ENCODE peak calls at places on chromosomes 5 and 9, in five cellular contexts. G, Q, K, Z and I are unnamed samples.

GRCh38 chr5:153598099-153598498 is 107.6 kb downstream of the GRIA1 start:
- DNase-seq in G (no peak), Q (no peak), K (no peak), Z (no peak), I (no peak)

GRCh38 chr9:134434896-134435506 is 108.7 kb downstream of the RXRA start:
- DNase-seq in G (peak; percentile 99), Q (peak; percentile 97), K (peak; percentile 96), Z (peak; percentile 91), I (peak; percentile 63)

GRCh38 chr5:78587775-78588291 is 60.7 kb downstream of the LHFPL2 start:
- DNase-seq in G (peak; percentile 78), Q (no peak), K (no peak), Z (no peak), I (no peak)

GRCh38 chr5:158754018-158754514 is 345.6 kb downstream of the EBF1 start:
- DNase-seq in G (peak; percentile 60), Q (no peak), K (no peak), Z (peak; percentile 80), I (no peak)

GRCh38 chr5:172648008-172648359 is 6.9 kb downstream of the NEURL1B start:
- DNase-seq in G (no peak), Q (no peak), K (no peak), Z (no peak), I (peak; percentile 55)

GRCh38 chr5:50969207-50970145 is 303.0 kb downstream of the PARP8 start:
- DNase-seq in G (no peak), Q (no peak), K (no peak), Z (no peak), I (no peak)

GRCh38 chr5:38783011-38783551 is 62.7 kb upstream of the OSMR start:
- DNase-seq in G (peak; percentile 94), Q (no peak), K (no peak), Z (peak; percentile 93), I (no peak)

GRCh38 chr9:122263699-122264349 is 816 bp downstream of the RBM18 start:
- DNase-seq in G (peak; percentile 27), Q (no peak), K (no peak), Z (no peak), I (no peak)

GRCh38 chr5:8340261-8340660 is 471.3 kb downstream of the MTRR start:
- DNase-seq in G (peak; percentile 10), Q (no peak), K (no peak), Z (no peak), I (no peak)

GRCh38 chr5:145540375-145540774 is 294.8 kb downstream of the PRELID2 start:
- DNase-seq in G (no peak), Q (no peak), K (no peak), Z (peak; percentile 8), I (no peak)

GRCh38 chr9:127112056-127112455 is 10.4 kb downstream of the ANGPTL2 start:
- DNase-seq in G (peak; percentile 23), Q (peak; percentile 63), K (no peak), Z (no peak), I (no peak)

GRCh38 chr5:169637856-169638190 is 748 bp downstream of the DOCK2 start:
- DNase-seq in G (no peak), Q (peak; percentile 25), K (no peak), Z (no peak), I (no peak)

GRCh38 chr5:14208071-14209021 is 65.2 kb downstream of the TRIO start:
- DNase-seq in G (peak; percentile 75), Q (no peak), K (no peak), Z (peak; percentile 79), I (peak; percentile 63)

GRCh38 chr5:31755299-31756053 is 116.5 kb downstream of the PDZD2 start:
- DNase-seq in G (no peak), Q (no peak), K (no peak), Z (no peak), I (no peak)

GRCh38 chr9:102867488-102867887 is 127.6 kb upstream of the CYLC2 start:
- DNase-seq in G (no peak), Q (no peak), K (no peak), Z (peak; percentile 87), I (peak; percentile 54)

GRCh38 chr9:127418037-127418471 is 6.1 kb upstream of the ZNF79 start:
- DNase-seq in G (peak; percentile 12), Q (no peak), K (no peak), Z (no peak), I (peak; percentile 84)

GRCh38 chr5:84445049-84445685 is 60.5 kb upstream of the EDIL3 start:
- DNase-seq in G (no peak), Q (no peak), K (no peak), Z (no peak), I (no peak)

GRCh38 chr5:155532621-155533314 is 519.2 kb downstream of the KIF4B start:
- DNase-seq in G (no peak), Q (no peak), K (no peak), Z (no peak), I (no peak)

GRCh38 chr9:91042541-91042940 is 240.9 kb downstream of the SYK start:
- DNase-seq in G (no peak), Q (no peak), K (no peak), Z (no peak), I (no peak)

GRCh38 chr9:79651251-79651795 is 79.6 kb downstream of the TLE4 start:
- DNase-seq in G (peak; percentile 7), Q (no peak), K (no peak), Z (no peak), I (no peak)

GRCh38 chr5:178381921-178382688 is 149.5 kb upstream of the PHYKPL start:
- DNase-seq in G (no peak), Q (no peak), K (no peak), Z (no peak), I (no peak)

GRCh38 chr5:57383093-57383861 is 99.3 kb downstream of the ACTBL2 start:
- DNase-seq in G (peak; percentile 90), Q (no peak), K (no peak), Z (peak; percentile 93), I (peak; percentile 76)

GRCh38 chr9:37964740-37965081 is 60.8 kb upstream of the SLC25A51 start:
- DNase-seq in G (no peak), Q (no peak), K (no peak), Z (no peak), I (no peak)

GRCh38 chr9:89815903-89816573 is 211.2 kb downstream of the GADD45G start:
- DNase-seq in G (no peak), Q (peak; percentile 72), K (no peak), Z (no peak), I (no peak)

GRCh38 chr5:167920589-167920988 is 370.9 kb upstream of the WWC1 start:
- DNase-seq in G (no peak), Q (no peak), K (no peak), Z (no peak), I (no peak)

GRCh38 chr9:122056484-122056883 is 36.6 kb downstream of the TTLL11 start:
- DNase-seq in G (no peak), Q (no peak), K (no peak), Z (no peak), I (peak; percentile 67)

GRCh38 chr9:93053781-93054331 is 4.6 kb upstream of the SUSD3 start:
- DNase-seq in G (no peak), Q (no peak), K (no peak), Z (no peak), I (no peak)

GRCh38 chr5:141605523-141606277 is 13.1 kb downstream of the DIAPH1 start:
- DNase-seq in G (peak; percentile 84), Q (peak; percentile 26), K (no peak), Z (peak; percentile 92), I (no peak)

GRCh38 chr9:109181284-109181683 is 14.2 kb upstream of the FRRS1L start:
- DNase-seq in G (no peak), Q (no peak), K (no peak), Z (no peak), I (no peak)

GRCh38 chr5:132433141-132433540 is 57.4 kb downstream of the IRF1 start:
- DNase-seq in G (no peak), Q (no peak), K (no peak), Z (no peak), I (no peak)

GRCh38 chr5:14900661-14901461 is 29.3 kb upstream of the ANKH start:
- DNase-seq in G (peak; percentile 85), Q (peak; percentile 64), K (no peak), Z (peak; percentile 71), I (no peak)

GRCh38 chr9:95937131-95937530 is 61.6 kb downstream of the ERCC6L2 start:
- DNase-seq in G (no peak), Q (no peak), K (no peak), Z (no peak), I (no peak)

GRCh38 chr9:95939472-95939871 is 64.0 kb downstream of the ERCC6L2 start:
- DNase-seq in G (no peak), Q (no peak), K (no peak), Z (no peak), I (no peak)

GRCh38 chr9:95935861-95936578 is 60.5 kb downstream of the ERCC6L2 start:
- DNase-seq in G (no peak), Q (no peak), K (no peak), Z (no peak), I (no peak)

GRCh38 chr9:95938724-95939123 is 63.2 kb downstream of the ERCC6L2 start:
- DNase-seq in G (no peak), Q (no peak), K (no peak), Z (no peak), I (no peak)

DNA sequence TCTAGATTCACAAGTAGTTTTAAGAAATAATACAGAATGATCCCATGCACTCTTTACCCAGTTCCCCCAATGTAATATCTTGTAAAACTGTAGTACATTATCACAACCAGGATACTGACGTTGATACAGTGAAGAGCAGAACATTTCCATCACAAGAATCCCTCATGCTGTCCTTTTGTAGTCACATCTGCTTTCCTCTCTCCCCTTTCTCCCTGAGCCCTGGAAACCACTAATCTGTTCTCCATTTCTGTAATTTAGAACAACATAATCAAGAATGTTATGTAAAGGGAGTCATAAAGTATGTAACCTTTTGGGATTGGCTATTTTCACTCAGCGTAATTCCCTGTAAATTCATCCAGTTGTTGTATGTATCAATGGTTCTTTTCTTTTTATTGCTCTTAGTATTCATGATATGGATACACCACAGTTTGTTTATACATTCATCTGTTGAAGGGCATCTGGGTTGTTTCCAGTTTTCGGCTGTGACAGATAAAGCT is 61.1 kb downstream of the ERCC6L2 start:
- DNase-seq in G (no peak), Q (no peak), K (no peak), Z (no peak), I (no peak)
- H3K36me3 ChIP-seq in G (peaks cover 31% of the 10 kb centered on the region), Q (peaks cover 86% of the 10 kb centered on the region), K (no peaks in the 10 kb centered on the region), Z (peaks cover 6% of the 10 kb centered on the region), I (peaks cover 4% of the 10 kb centered on the region)

GRCh38 chr5:120103498-120103897 is 360.6 kb upstream of the PRR16 start:
- DNase-seq in G (no peak), Q (no peak), K (no peak), Z (no peak), I (no peak)

GRCh38 chr5:120106912-120107525 is 357.1 kb upstream of the PRR16 start:
- DNase-seq in G (no peak), Q (no peak), K (no peak), Z (no peak), I (no peak)

GRCh38 chr5:120108586-120109254 is 355.4 kb upstream of the PRR16 start:
- DNase-seq in G (peak; percentile 22), Q (no peak), K (no peak), Z (no peak), I (no peak)
- H3K36me3 ChIP-seq in G (no peaks in the 10 kb centered on the region), Q (no peaks in the 10 kb centered on the region), K (no peaks in the 10 kb centered on the region), Z (no peaks in the 10 kb centered on the region), I (no peaks in the 10 kb centered on the region)

GRCh38 chr9:136799854-136800657 is 3.9 kb downstream of the CCDC183 start:
- DNase-seq in G (peak; percentile 71), Q (peak; percentile 85), K (peak; percentile 32), Z (no peak), I (peak; percentile 96)
- H3K36me3 ChIP-seq in G (no peaks in the 10 kb centered on the region), Q (no peaks in the 10 kb centered on the region), K (no peaks in the 10 kb centered on the region), Z (no peaks in the 10 kb centered on the region), I (peaks cover 2% of the 10 kb centered on the region)

GRCh38 chr9:96818535-96818934 is 35.8 kb downstream of the ZNF782 start:
- DNase-seq in G (no peak), Q (no peak), K (no peak), Z (no peak), I (no peak)

GRCh38 chr9:96813607-96814006 is 35.7 kb upstream of the ZNF510 start:
- DNase-seq in G (no peak), Q (no peak), K (no peak), Z (no peak), I (no peak)

GRCh38 chr9:96817973-96818372 is 36.3 kb downstream of the ZNF782 start:
- DNase-seq in G (no peak), Q (no peak), K (no peak), Z (no peak), I (no peak)
- H3K36me3 ChIP-seq in G (peaks cover 12% of the 10 kb centered on the region), Q (peaks cover 96% of the 10 kb centered on the region), K (no peaks in the 10 kb centered on the region), Z (peaks cover 5% of the 10 kb centered on the region), I (no peaks in the 10 kb centered on the region)